ENCODE peak calls at places on chromosome 5, in seven cellular contexts. Y, T, J, N, F, K and V are unnamed samples.

GRCh38 chr5:27911216-27911615 is 872.8 kb upstream of the CDH9 start:
- DNase-seq in Y (no peak), T (no peak), J (no peak), N (no peak), F (no peak), K (no peak), V (no peak)

GRCh38 chr5:179406031-179406681 is 60.9 kb upstream of the ADAMTS2 start:
- DNase-seq in Y (no peak), T (no peak), J (no peak), N (no peak), F (no peak), K (no peak), V (no peak)

GRCh38 chr5:150599917-150600511 is 40.4 kb upstream of the SYNPO start:
- DNase-seq in Y (peak; percentile 38), T (peak; percentile 76), J (peak; percentile 86), N (peak; percentile 86), F (no peak), K (peak; percentile 82), V (peak; percentile 90)

GRCh38 chr5:170139786-170140335 is 34.2 kb downstream of the FOXI1 start:
- DNase-seq in Y (no peak), T (no peak), J (no peak), N (no peak), F (no peak), K (no peak), V (no peak)

GRCh38 chr5:138935466-138935865 is 60.3 kb upstream of the LRRTM2 start:
- DNase-seq in Y (no peak), T (no peak), J (peak; percentile 22), N (no peak), F (no peak), K (no peak), V (peak; percentile 20)

GRCh38 chr5:172530406-172530805 is 76.1 kb upstream of the SH3PXD2B start:
- DNase-seq in Y (no peak), T (no peak), J (no peak), N (no peak), F (no peak), K (peak; percentile 59), V (no peak)

GRCh38 chr5:370311-370958 is 48.9 kb downstream of the AHRR start:
- DNase-seq in Y (no peak), T (peak; percentile 3), J (peak; percentile 21), N (no peak), F (no peak), K (no peak), V (peak; percentile 59)

GRCh38 chr5:87829214-87829551 is 416.5 kb upstream of the CCNH start:
- DNase-seq in Y (no peak), T (no peak), J (peak; percentile 29), N (no peak), F (no peak), K (no peak), V (no peak)

GRCh38 chr5:72523960-72524582 is 16.9 kb upstream of the ZNF366 start:
- DNase-seq in Y (no peak), T (no peak), J (no peak), N (no peak), F (peak; percentile 52), K (no peak), V (no peak)

GRCh38 chr5:108481355-108481931 is 99.5 kb upstream of the FBXL17 start:
- DNase-seq in Y (peak; percentile 10), T (no peak), J (no peak), N (peak; percentile 19), F (peak; percentile 30), K (no peak), V (no peak)

DNA sequence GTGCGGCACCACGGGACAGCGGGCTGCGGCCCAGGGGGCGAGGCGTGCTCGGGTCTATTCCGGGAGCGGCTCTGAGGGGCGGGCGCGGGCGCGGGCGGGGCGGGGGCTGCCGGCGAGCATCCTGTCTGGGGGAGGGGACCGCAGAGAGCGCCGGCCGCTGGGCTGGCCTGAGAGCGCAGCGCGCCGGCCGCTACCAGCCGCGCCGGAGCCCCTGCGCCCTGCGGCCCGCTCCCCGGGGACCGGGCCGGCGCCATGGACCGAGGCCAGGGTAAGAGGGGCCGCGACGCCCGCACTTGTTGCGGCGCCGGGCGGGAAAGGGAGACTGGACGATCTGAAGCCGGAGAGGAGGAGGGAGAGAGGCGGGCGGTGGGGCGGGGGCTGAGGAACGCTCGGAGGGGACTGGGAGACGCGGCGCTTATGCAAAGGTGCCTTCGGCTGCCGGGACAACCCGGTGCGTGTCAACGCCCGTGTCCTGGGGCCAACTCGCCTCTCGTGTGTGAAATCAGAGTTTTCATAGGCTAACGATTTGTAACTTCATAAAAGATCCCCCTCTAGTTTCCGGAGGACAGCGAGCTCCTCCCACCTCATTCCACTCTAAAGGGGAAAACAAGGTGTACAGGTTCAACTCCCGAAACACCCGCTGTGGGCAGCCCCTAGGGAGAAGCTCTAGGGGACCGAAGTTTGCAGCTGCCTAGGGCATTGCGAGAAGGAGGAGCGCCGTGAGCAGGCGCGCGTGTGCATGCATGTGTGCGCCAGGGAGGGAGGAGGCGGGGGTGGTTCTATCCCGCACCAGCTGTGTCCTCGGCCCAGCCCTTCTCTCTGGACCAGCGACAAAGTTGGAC is at the start of gene AFAP1L1:
- DNase-seq in Y (peak; percentile 19), T (peak; percentile 48), J (peak; percentile 29), N (peak; percentile 89), F (no peak), K (peak; percentile 85), V (peak; percentile 65)
- TF ChIP-seq POLR2AphosphoS5 in Y (no peak), T (no peak), J (peak; percentile 22), N (no peak), F (no peak), K (no peak), V (no peak)

DNA sequence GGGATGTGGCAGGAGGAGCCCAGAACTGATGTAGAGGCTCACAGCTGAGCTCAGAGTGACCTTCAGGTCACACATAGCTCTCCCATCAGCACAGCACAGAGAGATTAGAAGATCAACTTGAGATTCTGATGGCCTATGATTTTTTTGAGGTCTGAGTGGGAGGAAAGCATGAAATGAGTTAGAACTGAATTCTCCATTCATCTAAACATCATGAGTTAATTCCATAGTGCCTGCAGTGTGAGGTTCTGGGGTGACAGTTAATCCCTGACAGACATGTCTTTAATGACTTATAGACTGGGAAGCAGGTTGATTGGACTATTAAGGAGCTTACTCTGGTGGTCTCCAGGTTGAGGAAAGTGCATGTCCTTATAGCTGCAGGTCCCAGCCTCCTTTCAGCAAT is 22.4 kb downstream of the SLC22A5 start:
- DNase-seq in Y (no peak), T (no peak), J (no peak), N (no peak), F (no peak), K (no peak), V (no peak)
- H3K27ac ChIP-seq in Y (no peak overlapping the region), T (no peak overlapping the region), J (peak overlapping the region; percentile 41), N (no peak overlapping the region), F (no peak overlapping the region), K (no peak overlapping the region), V (peak overlapping the region; percentile 33)

GRCh38 chr5:125038477-125038876 is 292.0 kb upstream of the ZNF608 start:
- DNase-seq in Y (no peak), T (no peak), J (no peak), N (no peak), F (no peak), K (no peak), V (no peak)
- TF ChIP-seq EP300 in Y (no peak), T (no peak), J (no peak), N (no peak), F (no peak), K (no peak), V (no peak)

GRCh38 chr5:126875303-126875785 is 98.4 kb downstream of the LMNB1 start:
- DNase-seq in Y (no peak), T (no peak), J (no peak), N (no peak), F (no peak), K (no peak), V (no peak)

GRCh38 chr5:126878085-126878484 is 101.1 kb downstream of the LMNB1 start:
- DNase-seq in Y (no peak), T (no peak), J (no peak), N (no peak), F (no peak), K (no peak), V (no peak)

GRCh38 chr5:126878624-126879023 is 101.7 kb downstream of the LMNB1 start:
- DNase-seq in Y (no peak), T (no peak), J (no peak), N (no peak), F (no peak), K (no peak), V (no peak)

GRCh38 chr5:126877011-126877410 is 100.1 kb downstream of the LMNB1 start:
- DNase-seq in Y (no peak), T (no peak), J (no peak), N (no peak), F (no peak), K (no peak), V (no peak)

DNA sequence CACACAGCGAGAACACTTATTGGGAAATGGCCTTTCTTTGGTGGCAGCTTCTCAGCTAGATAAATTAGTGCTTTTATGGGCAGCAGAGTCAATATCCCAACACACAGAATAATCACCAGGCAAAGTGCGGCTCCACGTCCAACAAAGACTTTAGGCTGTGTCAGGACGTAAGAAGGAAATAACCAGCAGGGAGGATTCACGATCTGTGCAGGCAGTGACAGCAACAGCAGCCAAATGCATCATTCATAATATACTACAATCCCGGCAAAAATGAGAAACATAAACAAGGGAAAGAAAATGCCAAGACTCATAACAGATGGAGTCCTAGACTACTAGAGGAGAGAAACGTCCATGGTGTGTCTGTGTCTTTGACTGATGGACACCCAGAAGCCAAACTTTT is 100.6 kb downstream of the LMNB1 start:
- DNase-seq in Y (no peak), T (no peak), J (no peak), N (no peak), F (no peak), K (no peak), V (no peak)
- TF ChIP-seq POLR2AphosphoS5 in Y (no peak), T (peak; percentile 40), J (no peak), N (no peak), F (no peak), K (no peak), V (no peak)

DNA sequence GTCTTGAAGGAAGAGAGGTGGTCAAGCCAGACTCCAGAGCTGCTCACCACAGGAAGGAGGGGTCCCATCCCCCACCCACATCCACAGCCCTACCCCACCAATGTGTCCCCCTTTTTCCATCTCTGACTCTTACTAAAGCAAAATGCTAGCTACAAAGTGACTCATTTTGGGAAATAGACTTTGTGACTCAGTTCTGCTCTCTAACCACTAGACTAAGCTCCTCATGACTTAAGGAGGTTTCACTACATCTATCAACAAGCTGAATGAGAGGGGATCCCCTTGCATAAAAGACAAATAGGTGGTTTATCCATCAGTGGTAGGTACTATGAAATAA is 35.1 kb upstream of the ADRB2 start:
- DNase-seq in Y (no peak), T (no peak), J (no peak), N (no peak), F (peak; percentile 77), K (no peak), V (no peak)
- H3K27ac ChIP-seq in Y (no peak overlapping the region), T (no peak overlapping the region), J (no peak overlapping the region), N (no peak overlapping the region), F (no peak overlapping the region), K (no peak overlapping the region), V (no peak overlapping the region)

DNA sequence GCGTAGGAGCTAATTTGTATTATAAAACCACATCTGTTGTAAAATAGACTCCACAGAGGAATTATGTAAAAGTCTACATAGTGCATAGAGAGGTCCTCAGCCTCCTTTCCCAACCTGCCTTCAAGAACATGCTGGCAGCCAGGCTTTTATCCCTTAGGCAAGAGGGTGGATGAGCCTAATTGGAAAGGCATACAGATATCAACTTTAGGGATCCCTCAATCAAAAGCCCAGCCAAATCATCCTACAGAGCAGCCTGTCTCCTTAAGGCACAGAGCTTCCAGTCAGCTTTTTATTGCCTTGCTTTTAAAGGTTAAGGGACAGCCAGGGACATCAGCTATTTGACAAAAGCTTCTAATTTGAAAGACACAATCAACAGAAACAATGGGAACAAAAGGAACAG is 13.1 kb upstream of the ACTBL2 start:
- DNase-seq in Y (no peak), T (no peak), J (no peak), N (no peak), F (no peak), K (no peak), V (no peak)
- TF ChIP-seq EP300 in Y (no peak), T (no peak), J (no peak), N (no peak), F (no peak), K (no peak), V (no peak)